ENCODE peak calls at places on chromosomes 16 and 17, in four cellular contexts. X is AG10803, L is fibroblast of pulmonary artery, J is HFF-Myc. W is an unnamed sample.

GRCh38 chr17:77649717-77650211 is 308.7 kb upstream of the TNRC6C start:
- DNase-seq in X (peak; percentile 40), J (peak; percentile 10), L (no peak), W (peak; percentile 2)

GRCh38 chr17:59368218-59368857 is 36.9 kb downstream of the YPEL2 start:
- DNase-seq in J (no peak), X (no peak), L (no peak), W (no peak)

GRCh38 chr16:14427371-14427948 is 202.6 kb downstream of the PARN start:
- DNase-seq in L (no peak), J (no peak), X (peak; percentile 29), W (peak; percentile 41)

GRCh38 chr16:3938843-3939624 is 58.5 kb upstream of the CREBBP start:
- DNase-seq in L (peak; percentile 77), X (peak; percentile 91), J (no peak), W (peak; percentile 80)

GRCh38 chr16:89923640-89924297 is 627 bp downstream of the TUBB3 start:
- DNase-seq in L (no peak), X (no peak), J (no peak), W (no peak)

GRCh38 chr16:51149251-51149661 is 1.8 kb downstream of the SALL1 start:
- DNase-seq in L (no peak), X (no peak), J (no peak), W (no peak)

GRCh38 chr16:84464116-84464515 is 40.3 kb downstream of the MEAK7 start:
- DNase-seq in L (no peak), X (no peak), J (no peak), W (no peak)

GRCh38 chr16:50509521-50510341 is 38.5 kb upstream of the NKD1 start:
- DNase-seq in J (no peak), L (peak; percentile 21), X (peak; percentile 6), W (peak; percentile 3)

GRCh38 chr17:80261159-80261894 is 675 bp downstream of the RNF213 start:
- DNase-seq in J (peak; percentile 31), L (peak; percentile 64), X (peak; percentile 62), W (peak; percentile 50)

GRCh38 chr16:86519649-86520316 is 9.5 kb downstream of the FOXF1 start:
- DNase-seq in L (peak; percentile 62), J (no peak), X (peak; percentile 32), W (peak; percentile 70)

GRCh38 chr17:5201011-5201410 is 9.3 kb upstream of the ZNF594 start:
- DNase-seq in X (no peak), L (no peak), J (no peak), W (no peak)

GRCh38 chr16:38941-39892 is 14.2 kb downstream of the POLR3K start:
- DNase-seq in J (no peak), X (no peak), L (no peak), W (no peak)

GRCh38 chr17:75010683-75011406 is 1.6 kb upstream of the MRPL58 start:
- DNase-seq in L (peak; percentile 42), J (no peak), X (no peak), W (peak; percentile 36)

GRCh38 chr17:51238253-51238887 is 21.5 kb downstream of the MBTD1 start:
- DNase-seq in X (no peak), L (no peak), J (no peak), W (no peak)

GRCh38 chr16:85950519-85950918 is 51.6 kb downstream of the IRF8 start:
- DNase-seq in X (no peak), L (no peak), J (no peak), W (no peak)

GRCh38 chr16:66656547-66656946 is 40.0 kb downstream of the CMTM4 start:
- DNase-seq in J (no peak), X (no peak), L (no peak), W (no peak)

GRCh38 chr17:50934161-50934560 is 68.0 kb upstream of the TOB1 start:
- DNase-seq in X (no peak), L (no peak), J (no peak), W (no peak)

GRCh38 chr17:38338053-38338452 is 5.7 kb downstream of the GPR179 start:
- DNase-seq in L (no peak), J (no peak), X (no peak), W (no peak)

GRCh38 chr17:45940826-45941225 is 46.5 kb downstream of the MAPT start:
- DNase-seq in X (no peak), J (no peak), L (no peak), W (peak; percentile 12)

GRCh38 chr17:80080081-80080480 is 21.3 kb upstream of the GAA start:
- DNase-seq in X (peak; percentile 27), J (no peak), L (peak; percentile 21), W (no peak)

GRCh38 chr16:53692146-53692545 is 11.5 kb downstream of the RPGRIP1L start:
- DNase-seq in J (no peak), L (peak; percentile 41), X (no peak), W (no peak)

GRCh38 chr16:22844426-22844825 is 30.5 kb downstream of the HS3ST2 start:
- DNase-seq in J (no peak), X (no peak), L (no peak), W (no peak)

GRCh38 chr16:87017388-87018012 is 299.7 kb downstream of the C16orf95 start:
- DNase-seq in X (peak; percentile 79), L (peak; percentile 83), J (peak; percentile 67), W (peak; percentile 68)

GRCh38 chr17:50918933-50919296 is 52.8 kb upstream of the TOB1 start:
- DNase-seq in L (no peak), X (no peak), J (no peak), W (no peak)

GRCh38 chr17:12024332-12024731 is 3.7 kb downstream of the MAP2K4 start:
- DNase-seq in J (no peak), L (peak; percentile 66), X (peak; percentile 29), W (peak; percentile 56)

GRCh38 chr17:81858170-81858966 is 2.0 kb downstream of the P4HB start:
- DNase-seq in X (no peak), L (no peak), J (no peak), W (no peak)
- TF ChIP-seq CTCF in X (no peak), L (no peak), J (no peak), W (no peak)

GRCh38 chr17:493666-494065 is 141.1 kb upstream of the RPH3AL start:
- DNase-seq in J (no peak), L (no peak), X (no peak), W (no peak)
- H3K4me3 ChIP-seq in J (no peak overlapping the region), L (no peak overlapping the region), X (no peak overlapping the region), W (no peak overlapping the region)

GRCh38 chr17:30831663-30832437 is at the start of gene ATAD5:
- DNase-seq in J (peak; percentile 73), X (peak; percentile 90), L (peak; percentile 94), W (peak; percentile 92)

GRCh38 chr17:30831257-30831656 is 509 bp upstream of the ATAD5 start:
- DNase-seq in L (peak; percentile 25), X (peak; percentile 8), J (no peak), W (peak; percentile 23)

GRCh38 chr17:30827082-30827481 is 2.6 kb upstream of the CRLF3 start:
- DNase-seq in X (no peak), L (no peak), J (no peak), W (no peak)

GRCh38 chr17:30832438-30832790 is 648 bp downstream of the ATAD5 start:
- DNase-seq in L (no peak), X (no peak), J (no peak), W (no peak)

GRCh38 chr17:30829022-30829421 is 2.7 kb upstream of the ATAD5 start:
- DNase-seq in J (no peak), X (no peak), L (no peak), W (no peak)
- TF ChIP-seq CTCF in J (no peak), X (no peak), L (no peak), W (no peak)

GRCh38 chr16:1426734-1427451 is 4.0 kb upstream of the PERCC1 start:
- DNase-seq in J (no peak), L (no peak), X (no peak), W (no peak)

GRCh38 chr16:1429026-1429425 is 1.9 kb upstream of the PERCC1 start:
- DNase-seq in J (no peak), L (no peak), X (no peak), W (no peak)

GRCh38 chr16:1428511-1428910 is 2.4 kb upstream of the PERCC1 start:
- DNase-seq in L (peak; percentile 10), J (no peak), X (no peak), W (peak; percentile 12)

GRCh38 chr16:1429631-1430030 is 1.2 kb upstream of the PERCC1 start:
- DNase-seq in X (no peak), L (no peak), J (no peak), W (no peak)

DNA sequence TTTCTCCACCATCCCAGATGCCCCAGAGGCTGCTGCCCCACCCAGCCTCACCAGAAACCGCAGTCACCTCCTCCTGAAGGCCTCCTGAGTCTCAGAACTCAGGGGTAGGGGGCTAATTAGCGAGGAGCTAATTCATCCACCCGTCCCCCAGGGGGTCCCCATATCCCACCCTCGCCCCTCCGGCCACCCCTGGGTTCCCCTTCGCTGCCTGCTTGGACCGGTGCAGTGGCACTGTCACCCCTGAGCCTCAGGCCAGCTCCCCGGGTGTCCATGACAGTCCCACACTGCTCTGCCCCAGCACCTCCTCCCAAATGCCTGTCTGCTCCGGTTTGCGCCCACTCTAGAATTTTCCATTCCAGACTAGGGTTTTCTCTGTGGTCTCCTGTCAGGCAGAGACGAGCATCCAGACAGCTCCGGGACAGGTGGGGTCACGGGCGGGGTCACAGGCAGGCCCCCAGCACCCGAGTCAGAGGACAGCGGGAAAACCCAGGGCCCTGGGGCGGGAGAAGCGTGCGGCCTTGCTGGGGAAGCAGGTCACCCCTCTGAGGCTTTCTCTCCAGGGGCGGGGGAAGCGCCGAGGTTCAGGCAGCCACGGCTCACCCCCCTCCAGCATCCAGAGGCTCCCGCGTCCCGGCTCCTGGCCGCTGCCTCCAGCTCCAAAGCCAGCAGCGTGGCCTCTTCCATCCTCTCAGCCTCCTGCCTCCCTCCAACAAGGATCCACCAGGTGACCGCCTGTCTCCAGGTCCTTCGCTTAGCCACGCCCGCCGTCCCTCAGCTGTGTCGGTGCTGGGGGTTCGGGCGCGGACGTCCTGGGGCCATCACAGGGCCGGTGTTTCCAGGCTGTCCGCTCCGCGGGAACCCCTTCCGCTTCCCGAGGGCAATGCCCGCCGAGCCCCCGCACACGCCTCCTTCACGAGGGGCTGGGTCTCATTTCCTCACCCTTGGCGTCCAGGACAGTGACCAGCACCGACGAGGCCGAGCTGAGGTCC is 3.1 kb upstream of the PERCC1 start:
- DNase-seq in L (no peak), X (no peak), J (no peak), W (no peak)
- H3K4me3 ChIP-seq in L (no peak overlapping the region), X (no peak overlapping the region), J (no peak overlapping the region), W (no peak overlapping the region)

GRCh38 chr17:63832455-63832854 is 5.0 kb upstream of the FTSJ3 start:
- DNase-seq in X (no peak), J (no peak), L (no peak), W (no peak)
- TF ChIP-seq CTCF in X (peak; percentile 3), J (no peak), L (no peak), W (no peak)

DNA sequence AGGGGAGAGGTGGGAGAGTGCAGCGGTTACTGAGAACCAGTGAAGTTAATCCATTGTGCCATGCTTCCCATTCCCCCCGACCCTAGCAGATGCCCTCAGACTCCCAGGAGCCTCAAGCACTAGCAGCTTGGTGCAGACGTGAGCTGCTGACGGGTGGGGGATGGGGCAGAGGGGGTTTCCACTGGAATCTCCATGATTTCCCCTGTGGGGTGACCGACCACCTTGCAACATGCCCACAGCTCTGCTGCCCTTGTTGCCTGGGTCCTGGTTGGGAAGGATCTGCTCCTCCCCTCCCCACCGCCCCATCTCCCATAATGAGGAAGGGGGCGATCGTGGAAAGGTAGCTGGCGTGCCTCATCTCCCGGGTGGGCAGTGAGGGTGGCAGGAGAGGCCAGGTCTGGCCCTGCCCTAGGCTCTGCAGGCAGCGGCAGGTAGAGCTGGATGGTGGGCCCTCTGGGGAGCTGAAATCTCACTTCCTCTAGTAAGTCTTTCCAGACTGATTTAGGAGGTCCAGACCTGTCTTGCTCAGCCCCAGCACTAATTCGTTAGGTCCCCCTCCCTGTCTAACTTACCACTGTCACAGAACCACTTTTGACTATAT is 9.6 kb downstream of the FLOT2 start:
- DNase-seq in J (no peak), L (no peak), X (no peak), W (no peak)
- H3K4me3 ChIP-seq in J (no peak overlapping the region), L (no peak overlapping the region), X (no peak overlapping the region), W (no peak overlapping the region)

GRCh38 chr17:81427446-81428120 is 32.3 kb downstream of the BAHCC1 start:
- DNase-seq in X (no peak), L (no peak), J (no peak), W (no peak)
- TF ChIP-seq CTCF in X (no peak), L (no peak), J (no peak), W (no peak)